ENCODE peak calls at places on chromosomes 13 and 19, in nine cellular contexts. D is A549, C is HepG2, F is K562, N is upper lobe of left lung, K is gastrocnemius medialis, R is heart left ventricle, B is HCT116, W is right lobe of liver. M is an unnamed sample.
A peak's percentile ranks its signal among the peaks of the same experiment; 100 is the strongest.

GRCh38 chr13:28755546-28755870 is 36.7 kb upstream of the SLC46A3 start:
- ATAC-seq in N (peak; percentile 37), B (no peak), D (no peak), R (no peak), C (no peak), F (no peak), W (no peak), K (no peak), M (peak; percentile 5)

GRCh38 chr13:78382946-78383542 is 220.3 kb downstream of the POU4F1 start:
- ATAC-seq in D (no peak), R (no peak), N (no peak), W (no peak), B (no peak), K (no peak), F (no peak), C (no peak), M (no peak)

GRCh38 chr19:15142313-15142712 is 35.1 kb downstream of the SYDE1 start:
- ATAC-seq in B (no peak), R (no peak), F (no peak), C (no peak), N (no peak), W (no peak), K (no peak), D (no peak), M (no peak)

GRCh38 chr13:114334305-114335053 is 20.2 kb downstream of the CHAMP1 start:
- ATAC-seq in R (no peak), W (no peak), B (no peak), N (no peak), D (no peak), C (no peak), F (peak; percentile 26), K (no peak), M (no peak)

GRCh38 chr13:39148513-39148961 is 110.3 kb downstream of the NHLRC3 start:
- ATAC-seq in F (no peak), D (no peak), K (peak; percentile 68), R (peak; percentile 57), N (peak; percentile 82), C (no peak), B (no peak), W (no peak), M (peak; percentile 80)

GRCh38 chr19:45079911-45080469 is 930 bp downstream of the GEMIN7 start:
- ATAC-seq in R (no peak), B (no peak), K (no peak), D (no peak), W (no peak), N (no peak), F (no peak), C (no peak), M (no peak)

GRCh38 chr19:34327851-34328250 is 37.1 kb upstream of the GPI start:
- ATAC-seq in R (peak; percentile 86), D (no peak), C (no peak), W (peak; percentile 55), N (no peak), K (peak; percentile 31), F (peak; percentile 100), B (no peak), M (no peak)

GRCh38 chr13:72643339-72643989 is 84.0 kb downstream of the MZT1 start:
- ATAC-seq in C (peak; percentile 72), F (peak; percentile 74), R (no peak), B (peak; percentile 57), W (peak; percentile 90), N (no peak), D (peak; percentile 62), K (no peak), M (no peak)

DNA sequence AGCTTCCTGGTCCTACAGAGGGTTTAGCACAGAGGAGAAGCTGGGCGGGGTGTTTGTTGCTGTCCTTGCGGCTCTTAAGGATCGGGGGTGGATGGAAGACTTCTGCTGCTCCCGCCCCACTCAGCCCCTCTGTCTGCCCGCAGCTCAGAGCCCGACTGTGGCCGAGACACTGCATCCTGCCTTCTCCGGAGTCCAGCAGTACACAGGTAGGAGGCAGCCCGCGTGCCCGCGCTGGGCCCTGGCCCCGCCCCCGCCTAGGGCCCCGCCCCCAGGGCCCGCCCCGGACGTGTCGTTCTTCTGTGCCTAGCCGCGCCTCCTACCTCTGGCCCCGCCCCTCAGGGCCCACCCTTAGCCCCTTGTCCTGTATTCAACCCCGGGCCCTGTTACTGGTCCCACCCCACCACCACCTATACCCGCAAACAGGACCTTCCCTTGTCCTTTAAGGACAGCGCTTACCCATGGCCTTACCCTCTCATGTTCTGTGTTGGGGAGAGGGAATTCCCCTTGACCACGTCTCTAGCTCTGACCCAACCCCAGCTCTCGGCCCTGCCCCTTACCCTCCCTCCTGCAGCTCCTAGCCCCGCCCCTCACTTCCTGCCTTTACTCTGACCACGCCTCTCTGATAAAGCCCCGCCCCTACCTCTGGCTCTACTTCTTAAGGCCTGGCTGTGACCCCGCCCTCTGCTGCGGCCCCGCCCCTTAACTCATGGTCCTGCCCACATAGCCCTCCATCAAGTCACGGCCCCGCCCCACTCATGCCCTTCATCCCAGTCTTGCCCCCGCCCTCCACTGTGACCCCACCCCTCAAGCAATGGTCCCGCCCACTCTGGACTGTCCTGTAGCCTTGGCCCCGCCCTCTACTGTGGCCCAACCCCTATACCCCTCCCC is 60.5 kb downstream of the CELF5 start:
- ATAC-seq in D (peak; percentile 88), C (peak; percentile 87), R (peak; percentile 71), F (peak; percentile 94), K (peak; percentile 26), N (peak; percentile 70), W (peak; percentile 86), B (peak; percentile 86), M (peak; percentile 28)
- TF ChIP-seq POLR2A in D (peak; percentile 23), C (peak; percentile 75), R (no peak), F (peak; percentile 78), K (no peak), N (no peak), W (no peak), B (peak; percentile 54), M (no peak)

DNA sequence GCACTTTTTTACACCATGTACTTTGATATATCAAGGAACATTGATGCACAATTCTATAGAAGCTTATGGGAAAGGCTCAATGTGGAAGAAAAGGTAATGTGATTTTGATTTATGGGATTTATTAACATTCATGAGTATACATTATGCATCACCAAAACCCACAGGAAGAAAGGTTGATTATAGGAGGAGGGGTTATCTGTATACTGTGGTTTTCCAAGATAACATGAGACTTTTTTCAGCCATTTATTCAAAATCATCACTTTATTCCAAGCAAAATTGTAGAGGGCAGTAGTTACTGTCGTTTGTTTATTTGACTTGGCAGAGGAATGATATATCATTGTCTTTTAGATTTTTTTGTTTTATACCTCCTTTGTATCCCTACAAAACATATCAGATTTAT is 54.9 kb downstream of the WDFY2 start:
- ATAC-seq in K (no peak), D (no peak), C (no peak), B (no peak), N (no peak), F (no peak), R (no peak), W (no peak), M (no peak)
- H3K4me1 ChIP-seq in K (peaks cover 5% of the 10 kb centered on the region), D (peaks cover 77% of the 10 kb centered on the region), C (peaks cover 70% of the 10 kb centered on the region), B (peaks cover 28% of the 10 kb centered on the region), N (peaks cover 20% of the 10 kb centered on the region), F (no peaks in the 10 kb centered on the region), R (peaks cover 10% of the 10 kb centered on the region), W (peaks cover 24% of the 10 kb centered on the region), M (peaks cover 6% of the 10 kb centered on the region)

DNA sequence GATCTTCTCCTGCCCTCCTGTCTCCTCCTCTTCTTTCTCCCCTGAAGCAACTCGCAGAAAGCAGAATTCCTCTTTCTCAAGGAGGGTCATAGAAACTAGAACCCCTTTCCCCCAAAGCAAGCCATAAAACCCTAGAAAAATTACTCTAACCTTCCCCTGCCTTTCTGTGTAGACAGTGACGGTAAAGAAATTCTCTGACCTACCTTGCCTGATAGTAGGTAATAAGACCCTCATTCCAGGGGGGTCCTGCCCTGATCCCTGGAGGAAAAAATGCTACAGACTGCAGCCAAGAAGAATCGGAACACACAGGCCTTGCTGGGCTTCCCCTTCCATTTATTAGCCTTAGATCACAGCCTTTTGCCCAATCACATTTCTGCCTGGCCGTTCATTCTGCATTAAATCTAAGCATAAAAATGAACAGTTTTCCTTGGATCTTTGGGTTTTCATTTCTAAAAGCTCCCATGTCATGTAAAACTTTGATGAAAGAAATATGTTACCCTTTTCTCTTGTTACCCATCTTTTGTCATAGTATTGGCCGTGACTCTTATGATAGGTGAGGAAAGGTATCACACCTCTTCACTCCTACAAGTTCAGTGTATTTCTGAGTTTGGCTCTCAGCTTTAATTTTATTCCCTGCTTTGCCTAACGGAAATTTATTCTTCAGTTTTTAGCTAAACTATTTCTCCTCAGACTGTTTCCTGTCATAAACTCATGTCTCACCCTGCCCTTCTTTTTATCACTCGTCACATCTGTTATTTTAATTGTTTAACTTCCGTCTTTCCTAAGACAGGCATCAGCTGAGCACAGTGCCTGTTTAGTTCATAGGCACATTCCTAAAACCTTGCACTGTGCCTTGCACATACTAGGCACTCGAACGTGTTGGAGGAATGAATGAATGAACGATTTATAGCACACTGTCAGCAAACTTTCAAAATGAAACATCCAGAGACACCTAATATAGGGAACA is 20.4 kb upstream of the CPB2 start:
- ATAC-seq in F (peak; percentile 68), C (no peak), N (peak; percentile 15), D (no peak), W (no peak), K (no peak), B (no peak), R (no peak), M (no peak)
- H3K27ac ChIP-seq in F (peak overlapping the region; percentile 17), C (no peak overlapping the region), N (no peak overlapping the region), D (no peak overlapping the region), W (peak overlapping the region; percentile 11), K (no peak overlapping the region), B (no peak overlapping the region), R (no peak overlapping the region), M (no peak overlapping the region)

GRCh38 chr19:46788968-46789338 is 559 bp upstream of the SLC1A5 start:
- ATAC-seq in F (no peak), C (no peak), W (no peak), D (no peak), N (no peak), R (no peak), K (no peak), B (no peak), M (no peak)

GRCh38 chr19:46786236-46787039 is 2.0 kb downstream of the SLC1A5 start:
- ATAC-seq in D (peak; percentile 38), C (peak; percentile 11), F (peak; percentile 60), N (peak; percentile 73), R (peak; percentile 51), W (peak; percentile 44), K (peak; percentile 57), B (peak; percentile 20), M (peak; percentile 50)

GRCh38 chr19:46787040-46787330 is 1.4 kb downstream of the SLC1A5 start:
- ATAC-seq in B (no peak), R (no peak), W (no peak), D (no peak), N (no peak), F (no peak), C (no peak), K (no peak), M (no peak)

GRCh38 chr19:46788101-46788967 is at the start of gene SLC1A5:
- ATAC-seq in K (peak; percentile 78), R (peak; percentile 95), N (peak; percentile 93), D (peak; percentile 77), W (peak; percentile 92), F (peak; percentile 77), B (peak; percentile 83), C (peak; percentile 71), M (peak; percentile 90)

DNA sequence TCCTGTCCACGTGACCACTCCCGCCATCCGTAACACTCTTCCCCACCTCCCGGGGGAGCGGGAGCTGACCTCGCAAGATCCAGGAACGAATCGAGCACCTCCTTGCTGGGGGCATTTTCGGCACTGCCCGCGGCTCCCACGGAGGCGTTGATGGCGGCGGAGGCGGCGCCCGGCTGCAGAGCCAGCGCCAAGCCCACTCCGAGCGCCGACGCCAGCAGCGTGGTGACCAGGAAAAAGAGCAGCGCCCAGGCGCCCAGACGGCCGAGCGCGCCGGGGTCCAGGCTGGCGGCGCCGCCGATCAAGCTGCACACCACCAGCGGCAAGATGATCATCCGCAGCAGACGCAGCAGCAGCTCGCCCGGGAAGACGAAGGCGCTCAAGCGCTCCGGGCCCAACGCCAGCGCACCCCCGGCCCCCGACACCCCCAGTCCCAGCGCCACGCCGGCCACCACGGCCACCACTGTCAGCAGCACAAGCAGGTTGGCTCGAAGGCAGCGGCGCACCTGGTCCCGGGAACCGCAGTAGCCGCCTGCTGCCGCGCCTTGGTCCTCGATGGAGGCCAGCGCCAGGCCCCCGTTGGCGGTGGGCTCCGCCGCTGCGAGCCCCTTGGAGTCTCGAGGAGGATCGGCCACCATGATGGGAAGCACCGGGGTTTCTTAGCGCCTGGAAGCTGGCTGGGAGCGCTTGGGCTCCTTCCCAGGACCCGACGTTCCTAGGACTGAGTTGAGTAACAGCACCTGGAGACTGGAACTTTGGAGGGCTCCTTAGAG is 878 bp downstream of the SLC1A5 start:
- ATAC-seq in D (peak; percentile 46), F (peak; percentile 1), R (peak; percentile 19), N (peak; percentile 59), B (peak; percentile 12), C (peak; percentile 21), K (peak; percentile 37), W (peak; percentile 12), M (peak; percentile 51)
- TF ChIP-seq POLR2A in D (no peak), F (no peak), R (no peak), N (no peak), B (peak; percentile 45), C (no peak), K (no peak), W (no peak), M (no peak)

M was measured in gastroesophageal sphincter.